ENCODE peak calls at places on chromosomes 13 and 19, in ten cellular contexts. One of them, this sample, is unnamed.

GRCh38 chr13:67410645-67411044 is 180.5 kb upstream of the PCDH9 start:
- DNase-seq in bronchial epithelial cell: no peak
- DNase-seq in GM12865: no peak
- DNase-seq in stomach: no peak
- DNase-seq in fibroblast of pulmonary artery: no peak
- DNase-seq in AG10803: no peak
- DNase-seq in mucosa of descending colon: no peak
- DNase-seq in GM23338: peak; percentile 2
- DNase-seq in retinal pigment epithelial cell: no peak
- DNase-seq in uterus: no peak
- DNase-seq in this sample: no peak

GRCh38 chr19:18173572-18174294 is at the start of gene IFI30:
- DNase-seq in retinal pigment epithelial cell: no peak
- DNase-seq in AG10803: no peak
- DNase-seq in stomach: peak; percentile 96
- DNase-seq in fibroblast of pulmonary artery: peak; percentile 39
- DNase-seq in GM23338: peak; percentile 84
- DNase-seq in mucosa of descending colon: peak; percentile 93
- DNase-seq in bronchial epithelial cell: no peak
- DNase-seq in GM12865: peak; percentile 91
- DNase-seq in uterus: peak; percentile 76
- DNase-seq in this sample: no peak

GRCh38 chr19:38727306-38727867 is 16.9 kb downstream of the CAPN12 start:
- DNase-seq in retinal pigment epithelial cell: no peak
- DNase-seq in bronchial epithelial cell: no peak
- DNase-seq in GM23338: no peak
- DNase-seq in GM12865: no peak
- DNase-seq in stomach: no peak
- DNase-seq in uterus: no peak
- DNase-seq in mucosa of descending colon: no peak
- DNase-seq in AG10803: no peak
- DNase-seq in fibroblast of pulmonary artery: no peak
- DNase-seq in this sample: no peak

GRCh38 chr13:108269601-108270328 is at the start of gene TNFSF13B:
- DNase-seq in uterus: no peak
- DNase-seq in bronchial epithelial cell: no peak
- DNase-seq in retinal pigment epithelial cell: no peak
- DNase-seq in stomach: peak; percentile 43
- DNase-seq in AG10803: peak; percentile 40
- DNase-seq in mucosa of descending colon: peak; percentile 75
- DNase-seq in GM12865: peak; percentile 85
- DNase-seq in GM23338: peak; percentile 71
- DNase-seq in fibroblast of pulmonary artery: peak; percentile 53
- DNase-seq in this sample: no peak

GRCh38 chr13:109301711-109302110 is 484.7 kb downstream of the IRS2 start:
- DNase-seq in stomach: no peak
- DNase-seq in GM23338: no peak
- DNase-seq in GM12865: no peak
- DNase-seq in mucosa of descending colon: no peak
- DNase-seq in bronchial epithelial cell: no peak
- DNase-seq in fibroblast of pulmonary artery: no peak
- DNase-seq in uterus: no peak
- DNase-seq in retinal pigment epithelial cell: no peak
- DNase-seq in AG10803: peak; percentile 14
- DNase-seq in this sample: no peak

GRCh38 chr19:20079487-20079886 is 1.7 kb downstream of the ZNF90 start:
- DNase-seq in bronchial epithelial cell: no peak
- DNase-seq in GM12865: no peak
- DNase-seq in mucosa of descending colon: no peak
- DNase-seq in stomach: no peak
- DNase-seq in GM23338: no peak
- DNase-seq in fibroblast of pulmonary artery: peak; percentile 6
- DNase-seq in AG10803: no peak
- DNase-seq in retinal pigment epithelial cell: no peak
- DNase-seq in uterus: no peak
- DNase-seq in this sample: no peak

GRCh38 chr13:106535552-106536243 is at the start of gene EFNB2:
- DNase-seq in GM23338: peak; percentile 91
- DNase-seq in mucosa of descending colon: peak; percentile 95
- DNase-seq in uterus: peak; percentile 90
- DNase-seq in AG10803: peak; percentile 88
- DNase-seq in stomach: peak; percentile 93
- DNase-seq in bronchial epithelial cell: peak; percentile 80
- DNase-seq in fibroblast of pulmonary artery: peak; percentile 92
- DNase-seq in retinal pigment epithelial cell: peak; percentile 76
- DNase-seq in GM12865: peak; percentile 95
- DNase-seq in this sample: peak; percentile 78

GRCh38 chr13:63184693-63185092 is 1769.0 kb upstream of the PCDH20 start:
- DNase-seq in mucosa of descending colon: no peak
- DNase-seq in stomach: no peak
- DNase-seq in retinal pigment epithelial cell: peak; percentile 64
- DNase-seq in GM12865: no peak
- DNase-seq in uterus: no peak
- DNase-seq in GM23338: peak; percentile 84
- DNase-seq in bronchial epithelial cell: peak; percentile 5
- DNase-seq in AG10803: peak; percentile 63
- DNase-seq in fibroblast of pulmonary artery: peak; percentile 51
- DNase-seq in this sample: peak; percentile 68

GRCh38 chr13:85631801-85632200 is 167.4 kb downstream of the SLITRK6 start:
- DNase-seq in GM23338: no peak
- DNase-seq in stomach: no peak
- DNase-seq in GM12865: no peak
- DNase-seq in AG10803: no peak
- DNase-seq in mucosa of descending colon: no peak
- DNase-seq in retinal pigment epithelial cell: no peak
- DNase-seq in fibroblast of pulmonary artery: no peak
- DNase-seq in uterus: no peak
- DNase-seq in bronchial epithelial cell: no peak
- DNase-seq in this sample: no peak

DNA sequence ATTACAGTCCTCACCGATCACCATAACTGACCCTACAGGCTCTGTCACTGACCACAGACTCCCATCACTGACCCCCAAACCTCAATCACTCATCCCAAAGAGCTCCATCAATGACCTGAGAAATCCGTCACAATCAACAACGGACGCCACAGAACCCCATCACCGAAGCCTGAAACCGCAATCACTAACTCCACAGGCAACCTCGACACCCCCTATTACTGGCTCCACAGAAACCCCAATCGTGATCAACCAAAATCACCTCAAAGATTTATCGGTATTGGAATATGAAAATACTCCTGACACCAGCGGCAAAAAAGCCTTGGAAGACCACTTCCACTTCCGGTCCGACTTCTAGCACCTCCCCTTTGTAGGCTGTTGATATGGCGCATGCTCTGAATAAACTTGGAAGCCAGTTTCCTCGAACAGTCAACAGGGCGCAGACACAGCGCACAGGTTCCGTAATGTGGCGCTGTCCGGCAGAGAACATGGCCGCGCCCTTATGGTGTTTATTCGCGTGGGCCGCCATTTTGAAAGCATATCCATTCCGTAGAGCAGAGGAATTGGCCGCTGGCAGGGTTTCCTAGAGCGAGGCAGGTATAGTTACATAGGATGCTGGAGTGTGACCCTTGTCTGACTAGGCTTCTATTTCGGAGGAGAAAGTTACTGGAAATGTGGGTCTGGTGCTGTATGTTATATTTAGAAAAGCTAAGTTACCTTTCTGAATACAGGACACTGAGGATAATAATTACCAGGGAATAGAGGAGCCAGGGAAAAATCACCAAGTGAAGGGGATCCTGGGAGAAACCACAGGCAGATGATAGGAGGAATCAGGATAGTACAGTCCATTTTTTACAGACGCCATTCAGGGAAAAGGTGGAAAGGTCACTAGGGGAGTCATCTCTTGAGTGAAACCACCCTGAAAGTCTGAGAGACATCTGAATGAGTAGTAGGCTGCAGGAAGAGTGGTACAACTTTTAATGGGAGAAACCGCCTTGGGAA is at the start of gene ZNF585A:
- DNase-seq in bronchial epithelial cell: peak; percentile 95
- DNase-seq in uterus: peak; percentile 93
- DNase-seq in GM12865: peak; percentile 97
- DNase-seq in AG10803: peak; percentile 97
- DNase-seq in retinal pigment epithelial cell: peak; percentile 95
- DNase-seq in fibroblast of pulmonary artery: peak; percentile 98
- DNase-seq in GM23338: peak; percentile 99
- DNase-seq in stomach: peak; percentile 93
- DNase-seq in mucosa of descending colon: peak; percentile 93
- DNase-seq in this sample: peak; percentile 95
- TF ChIP-seq CTCF in bronchial epithelial cell: peak; percentile 31
- TF ChIP-seq CTCF in uterus: peak; percentile 28
- TF ChIP-seq CTCF in GM12865: no peak
- TF ChIP-seq CTCF in AG10803: peak; percentile 19
- TF ChIP-seq CTCF in retinal pigment epithelial cell: peak; percentile 33
- TF ChIP-seq CTCF in fibroblast of pulmonary artery: peak; percentile 35
- TF ChIP-seq CTCF in GM23338: no peak
- TF ChIP-seq CTCF in stomach: no peak
- TF ChIP-seq CTCF in mucosa of descending colon: peak; percentile 38
- TF ChIP-seq CTCF in this sample: peak; percentile 41

DNA sequence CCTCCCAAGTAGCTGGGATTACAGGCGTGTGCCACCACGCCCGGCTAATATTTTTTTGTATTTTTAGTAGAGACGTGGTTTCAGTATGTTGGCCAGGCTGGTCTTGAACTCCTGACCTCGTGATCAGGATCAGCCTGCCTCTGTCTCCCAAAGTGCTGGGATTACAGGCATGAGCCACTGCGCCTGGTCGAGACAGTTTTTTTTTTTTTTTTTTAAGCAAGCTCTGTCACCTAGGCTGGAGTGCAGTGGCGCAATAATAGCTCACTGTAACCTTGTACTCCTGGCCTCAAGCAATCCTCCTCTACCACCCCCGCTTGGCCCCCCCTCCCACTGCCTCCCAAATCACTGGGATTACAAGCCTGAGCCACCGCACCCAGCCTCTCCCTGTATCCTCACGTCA is 6.4 kb upstream of the MAP2K7 start:
- DNase-seq in uterus: no peak
- DNase-seq in stomach: no peak
- DNase-seq in AG10803: no peak
- DNase-seq in fibroblast of pulmonary artery: no peak
- DNase-seq in bronchial epithelial cell: no peak
- DNase-seq in retinal pigment epithelial cell: no peak
- DNase-seq in GM12865: no peak
- DNase-seq in GM23338: no peak
- DNase-seq in mucosa of descending colon: no peak
- DNase-seq in this sample: no peak
- H3K4me3 ChIP-seq in uterus: no peak overlapping the region
- H3K4me3 ChIP-seq in stomach: no peak overlapping the region
- H3K4me3 ChIP-seq in AG10803: no peak overlapping the region
- H3K4me3 ChIP-seq in fibroblast of pulmonary artery: no peak overlapping the region
- H3K4me3 ChIP-seq in bronchial epithelial cell: no peak overlapping the region
- H3K4me3 ChIP-seq in retinal pigment epithelial cell: no peak overlapping the region
- H3K4me3 ChIP-seq in GM12865: no peak overlapping the region
- H3K4me3 ChIP-seq in GM23338: no peak overlapping the region
- H3K4me3 ChIP-seq in mucosa of descending colon: no peak overlapping the region
- H3K4me3 ChIP-seq in this sample: no peak overlapping the region

GRCh38 chr13:99351772-99352171 is 44.6 kb upstream of the GPR183 start:
- DNase-seq in mucosa of descending colon: no peak
- DNase-seq in bronchial epithelial cell: no peak
- DNase-seq in fibroblast of pulmonary artery: no peak
- DNase-seq in AG10803: no peak
- DNase-seq in GM12865: no peak
- DNase-seq in GM23338: no peak
- DNase-seq in stomach: no peak
- DNase-seq in uterus: no peak
- DNase-seq in retinal pigment epithelial cell: no peak
- DNase-seq in this sample: no peak

GRCh38 chr13:99353836-99354235 is 46.6 kb upstream of the GPR183 start:
- DNase-seq in GM12865: no peak
- DNase-seq in uterus: no peak
- DNase-seq in bronchial epithelial cell: no peak
- DNase-seq in AG10803: peak; percentile 15
- DNase-seq in mucosa of descending colon: no peak
- DNase-seq in GM23338: no peak
- DNase-seq in fibroblast of pulmonary artery: peak; percentile 14
- DNase-seq in stomach: no peak
- DNase-seq in retinal pigment epithelial cell: no peak
- DNase-seq in this sample: peak; percentile 35

GRCh38 chr13:99354371-99354951 is 47.3 kb upstream of the GPR183 start:
- DNase-seq in fibroblast of pulmonary artery: no peak
- DNase-seq in uterus: no peak
- DNase-seq in retinal pigment epithelial cell: no peak
- DNase-seq in AG10803: peak; percentile 21
- DNase-seq in stomach: no peak
- DNase-seq in GM12865: peak; percentile 79
- DNase-seq in mucosa of descending colon: no peak
- DNase-seq in GM23338: no peak
- DNase-seq in bronchial epithelial cell: no peak
- DNase-seq in this sample: no peak

GRCh38 chr13:99350191-99350590 is 43.0 kb upstream of the GPR183 start:
- DNase-seq in AG10803: no peak
- DNase-seq in retinal pigment epithelial cell: no peak
- DNase-seq in GM23338: no peak
- DNase-seq in bronchial epithelial cell: no peak
- DNase-seq in GM12865: no peak
- DNase-seq in fibroblast of pulmonary artery: no peak
- DNase-seq in mucosa of descending colon: no peak
- DNase-seq in uterus: no peak
- DNase-seq in stomach: no peak
- DNase-seq in this sample: no peak

GRCh38 chr13:99352351-99353271 is 45.4 kb upstream of the GPR183 start:
- DNase-seq in mucosa of descending colon: no peak
- DNase-seq in bronchial epithelial cell: no peak
- DNase-seq in retinal pigment epithelial cell: no peak
- DNase-seq in fibroblast of pulmonary artery: no peak
- DNase-seq in uterus: no peak
- DNase-seq in GM23338: no peak
- DNase-seq in GM12865: no peak
- DNase-seq in AG10803: no peak
- DNase-seq in stomach: no peak
- DNase-seq in this sample: no peak
- TF ChIP-seq CTCF in mucosa of descending colon: no peak
- TF ChIP-seq CTCF in bronchial epithelial cell: no peak
- TF ChIP-seq CTCF in retinal pigment epithelial cell: no peak
- TF ChIP-seq CTCF in fibroblast of pulmonary artery: no peak
- TF ChIP-seq CTCF in uterus: no peak
- TF ChIP-seq CTCF in GM23338: no peak
- TF ChIP-seq CTCF in GM12865: no peak
- TF ChIP-seq CTCF in AG10803: no peak
- TF ChIP-seq CTCF in stomach: no peak
- TF ChIP-seq CTCF in this sample: no peak

DNA sequence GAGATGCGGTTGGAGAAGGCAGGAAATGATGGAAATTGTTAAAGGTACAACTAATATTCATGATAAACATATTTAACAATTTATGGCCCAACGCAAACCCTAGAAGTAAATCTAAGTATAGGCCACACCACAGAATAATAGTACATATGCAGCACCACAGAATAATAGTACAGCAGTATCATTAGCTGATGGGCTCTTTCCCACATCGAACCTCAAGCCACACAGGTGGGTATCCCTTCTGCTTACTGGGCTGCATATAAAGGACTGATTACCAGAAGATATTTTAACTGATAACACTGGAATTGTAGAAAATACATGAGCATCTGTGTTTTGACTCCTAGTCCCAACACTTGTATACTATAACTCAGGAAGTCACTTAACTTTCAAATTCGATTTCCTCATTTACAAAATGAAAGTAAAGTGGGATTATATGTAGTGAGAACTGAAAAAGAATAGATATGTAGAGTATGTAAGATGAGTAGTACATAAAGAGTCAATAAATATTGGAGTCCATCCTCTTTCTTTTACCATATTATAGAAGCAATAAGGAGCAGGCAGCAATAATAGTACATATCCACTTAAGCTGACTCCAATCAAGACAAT is 91.5 kb downstream of the TSC22D1 start:
- DNase-seq in AG10803: no peak
- DNase-seq in fibroblast of pulmonary artery: no peak
- DNase-seq in GM23338: no peak
- DNase-seq in mucosa of descending colon: no peak
- DNase-seq in stomach: no peak
- DNase-seq in retinal pigment epithelial cell: no peak
- DNase-seq in GM12865: peak; percentile 24
- DNase-seq in uterus: no peak
- DNase-seq in bronchial epithelial cell: no peak
- DNase-seq in this sample: no peak
- H3K4me3 ChIP-seq in AG10803: no peak overlapping the region
- H3K4me3 ChIP-seq in fibroblast of pulmonary artery: no peak overlapping the region
- H3K4me3 ChIP-seq in GM23338: no peak overlapping the region
- H3K4me3 ChIP-seq in mucosa of descending colon: no peak overlapping the region
- H3K4me3 ChIP-seq in stomach: no peak overlapping the region
- H3K4me3 ChIP-seq in retinal pigment epithelial cell: no peak overlapping the region
- H3K4me3 ChIP-seq in GM12865: peak overlapping the region; percentile 18
- H3K4me3 ChIP-seq in uterus: no peak overlapping the region
- H3K4me3 ChIP-seq in bronchial epithelial cell: no peak overlapping the region
- H3K4me3 ChIP-seq in this sample: no peak overlapping the region